ENCODE peak calls at places on chromosomes 1 and 21, in four cellular contexts. One of them, this sample, is unnamed.

GRCh38 chr21:43767980-43768867 is 7.9 kb downstream of the CSTB start:
- DNase-seq in OCI-LY7: no peak
- DNase-seq in GM23338: peak; percentile 56
- DNase-seq in MCF 10A: peak; percentile 94
- DNase-seq in this sample: no peak

GRCh38 chr1:41498809-41499208 is 14.3 kb upstream of the EDN2 start:
- DNase-seq in OCI-LY7: no peak
- DNase-seq in GM23338: peak; percentile 30
- DNase-seq in MCF 10A: peak; percentile 92
- DNase-seq in this sample: no peak

GRCh38 chr1:117826551-117827078 is 102.8 kb downstream of the GDAP2 start:
- DNase-seq in OCI-LY7: no peak
- DNase-seq in GM23338: no peak
- DNase-seq in MCF 10A: peak; percentile 88
- DNase-seq in this sample: no peak

GRCh38 chr1:229645296-229646050 is 19.4 kb downstream of the URB2 start:
- DNase-seq in OCI-LY7: no peak
- DNase-seq in GM23338: no peak
- DNase-seq in MCF 10A: no peak
- DNase-seq in this sample: no peak

GRCh38 chr1:12143631-12144155 is 23.1 kb upstream of the TNFRSF1B start:
- DNase-seq in OCI-LY7: no peak
- DNase-seq in GM23338: no peak
- DNase-seq in MCF 10A: peak; percentile 98
- DNase-seq in this sample: no peak

GRCh38 chr1:184210048-184210447 is 158.5 kb downstream of the TSEN15 start:
- DNase-seq in OCI-LY7: no peak
- DNase-seq in GM23338: no peak
- DNase-seq in MCF 10A: no peak
- DNase-seq in this sample: no peak

GRCh38 chr1:182056596-182057366 is 4.7 kb downstream of the ZNF648 start:
- DNase-seq in OCI-LY7: no peak
- DNase-seq in GM23338: peak; percentile 78
- DNase-seq in MCF 10A: no peak
- DNase-seq in this sample: no peak

GRCh38 chr1:156673387-156674121 is 3.7 kb downstream of the NES start:
- DNase-seq in OCI-LY7: no peak
- DNase-seq in GM23338: peak; percentile 99
- DNase-seq in MCF 10A: no peak
- DNase-seq in this sample: no peak

GRCh38 chr1:27934818-27935549 is at the start of gene SMPDL3B:
- DNase-seq in OCI-LY7: peak; percentile 21
- DNase-seq in GM23338: peak; percentile 96
- DNase-seq in MCF 10A: peak; percentile 71
- DNase-seq in this sample: no peak

GRCh38 chr1:61241411-61241838 is 159.1 kb downstream of the NFIA start:
- DNase-seq in OCI-LY7: no peak
- DNase-seq in GM23338: no peak
- DNase-seq in MCF 10A: peak; percentile 56
- DNase-seq in this sample: no peak

GRCh38 chr21:37389456-37389855 is 22.9 kb downstream of the DYRK1A start:
- DNase-seq in OCI-LY7: no peak
- DNase-seq in GM23338: no peak
- DNase-seq in MCF 10A: no peak
- DNase-seq in this sample: no peak

GRCh38 chr1:162391790-162392563 is 10.4 kb downstream of the C1orf226 start:
- DNase-seq in OCI-LY7: peak; percentile 35
- DNase-seq in GM23338: peak; percentile 67
- DNase-seq in MCF 10A: peak; percentile 72
- DNase-seq in this sample: peak; percentile 22

GRCh38 chr1:184771190-184771691 is 16.6 kb upstream of the EDEM3 start:
- DNase-seq in OCI-LY7: peak; percentile 18
- DNase-seq in GM23338: no peak
- DNase-seq in MCF 10A: no peak
- DNase-seq in this sample: no peak

GRCh38 chr1:24201941-24202440 is 14.9 kb upstream of the IFNLR1 start:
- DNase-seq in OCI-LY7: peak; percentile 63
- DNase-seq in GM23338: peak; percentile 89
- DNase-seq in MCF 10A: peak; percentile 98
- DNase-seq in this sample: peak; percentile 80

GRCh38 chr1:64111787-64112186 is 91.6 kb upstream of the UBE2U start:
- DNase-seq in OCI-LY7: no peak
- DNase-seq in GM23338: no peak
- DNase-seq in MCF 10A: no peak
- DNase-seq in this sample: no peak

GRCh38 chr1:24526940-24527542 is 24.4 kb downstream of the RCAN3 start:
- DNase-seq in OCI-LY7: peak; percentile 57
- DNase-seq in GM23338: peak; percentile 72
- DNase-seq in MCF 10A: peak; percentile 38
- DNase-seq in this sample: peak; percentile 70

GRCh38 chr1:83547903-83548302 is 451.0 kb downstream of the TTLL7 start:
- DNase-seq in OCI-LY7: no peak
- DNase-seq in GM23338: no peak
- DNase-seq in MCF 10A: peak; percentile 66
- DNase-seq in this sample: no peak

GRCh38 chr1:229792576-229792975 is 166.5 kb downstream of the URB2 start:
- DNase-seq in OCI-LY7: no peak
- DNase-seq in GM23338: no peak
- DNase-seq in MCF 10A: no peak
- DNase-seq in this sample: no peak

GRCh38 chr1:84688461-84689061 is 1.7 kb downstream of the SSX2IP start:
- DNase-seq in OCI-LY7: no peak
- DNase-seq in GM23338: no peak
- DNase-seq in MCF 10A: peak; percentile 26
- DNase-seq in this sample: no peak

GRCh38 chr1:11691302-11691914 is at the start of gene DRAXIN:
- DNase-seq in OCI-LY7: no peak
- DNase-seq in GM23338: peak; percentile 89
- DNase-seq in MCF 10A: no peak
- DNase-seq in this sample: no peak

GRCh38 chr1:186735463-186735862 is 55.2 kb upstream of the PTGS2 start:
- DNase-seq in OCI-LY7: no peak
- DNase-seq in GM23338: no peak
- DNase-seq in MCF 10A: peak; percentile 21
- DNase-seq in this sample: no peak

GRCh38 chr1:80155371-80155770 is 1148.8 kb upstream of the ADGRL4 start:
- DNase-seq in OCI-LY7: peak; percentile 3
- DNase-seq in GM23338: peak; percentile 62
- DNase-seq in MCF 10A: peak; percentile 34
- DNase-seq in this sample: no peak

GRCh38 chr1:98387701-98388100 is 273.8 kb upstream of the SNX7 start:
- DNase-seq in OCI-LY7: no peak
- DNase-seq in GM23338: no peak
- DNase-seq in MCF 10A: no peak
- DNase-seq in this sample: no peak

GRCh38 chr1:81437649-81438048 is 363.1 kb upstream of the ADGRL2 start:
- DNase-seq in OCI-LY7: no peak
- DNase-seq in GM23338: no peak
- DNase-seq in MCF 10A: no peak
- DNase-seq in this sample: no peak

GRCh38 chr1:36576118-36576517 is 93.4 kb upstream of the CSF3R start:
- DNase-seq in OCI-LY7: peak; percentile 64
- DNase-seq in GM23338: peak; percentile 91
- DNase-seq in MCF 10A: peak; percentile 51
- DNase-seq in this sample: peak; percentile 70

GRCh38 chr1:109850194-109850593 is 60.5 kb upstream of the CSF1 start:
- DNase-seq in OCI-LY7: no peak
- DNase-seq in GM23338: no peak
- DNase-seq in MCF 10A: peak; percentile 33
- DNase-seq in this sample: no peak

DNA sequence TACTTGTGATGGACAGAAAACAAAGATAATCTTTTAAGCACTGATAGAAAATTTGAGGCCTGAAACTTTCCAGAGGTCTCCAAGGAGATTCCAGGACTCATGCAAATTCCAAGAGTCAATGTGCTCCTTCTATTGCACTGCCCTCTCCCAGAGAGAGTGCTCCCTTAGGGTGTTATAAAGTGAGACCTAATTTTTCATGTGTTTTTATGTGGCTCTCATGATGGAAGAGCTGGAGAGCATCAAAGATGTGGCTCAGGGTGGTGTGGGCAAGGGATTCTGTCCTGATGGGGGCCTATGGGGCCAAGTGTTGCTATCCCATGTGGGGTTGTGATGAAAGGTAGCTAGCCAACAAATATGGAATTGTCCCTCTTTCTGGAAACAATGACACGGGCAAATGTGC is 101.3 kb downstream of the PRRX1 start:
- DNase-seq in OCI-LY7: no peak
- DNase-seq in GM23338: no peak
- DNase-seq in MCF 10A: no peak
- DNase-seq in this sample: no peak
- TF ChIP-seq CTCF in OCI-LY7: no peak
- TF ChIP-seq CTCF in GM23338: no peak
- TF ChIP-seq CTCF in MCF 10A: no peak
- TF ChIP-seq CTCF in this sample: no peak

GRCh38 chr1:94514095-94514727 is 27.3 kb downstream of the F3 start:
- DNase-seq in OCI-LY7: peak; percentile 25
- DNase-seq in GM23338: peak; percentile 72
- DNase-seq in MCF 10A: peak; percentile 53
- DNase-seq in this sample: peak; percentile 24
- TF ChIP-seq CTCF in OCI-LY7: peak; percentile 79
- TF ChIP-seq CTCF in GM23338: peak; percentile 80
- TF ChIP-seq CTCF in MCF 10A: peak; percentile 63
- TF ChIP-seq CTCF in this sample: peak; percentile 35

GRCh38 chr1:9449106-9449627 is 90.1 kb upstream of the SLC25A33 start:
- DNase-seq in OCI-LY7: no peak
- DNase-seq in GM23338: no peak
- DNase-seq in MCF 10A: no peak
- DNase-seq in this sample: no peak

GRCh38 chr1:9447215-9447960 is 91.9 kb upstream of the SLC25A33 start:
- DNase-seq in OCI-LY7: no peak
- DNase-seq in GM23338: no peak
- DNase-seq in MCF 10A: no peak
- DNase-seq in this sample: no peak

GRCh38 chr1:9449976-9450696 is 89.1 kb upstream of the SLC25A33 start:
- DNase-seq in OCI-LY7: no peak
- DNase-seq in GM23338: no peak
- DNase-seq in MCF 10A: peak; percentile 35
- DNase-seq in this sample: no peak

GRCh38 chr1:9451086-9451485 is 88.2 kb upstream of the SLC25A33 start:
- DNase-seq in OCI-LY7: no peak
- DNase-seq in GM23338: no peak
- DNase-seq in MCF 10A: no peak
- DNase-seq in this sample: no peak

DNA sequence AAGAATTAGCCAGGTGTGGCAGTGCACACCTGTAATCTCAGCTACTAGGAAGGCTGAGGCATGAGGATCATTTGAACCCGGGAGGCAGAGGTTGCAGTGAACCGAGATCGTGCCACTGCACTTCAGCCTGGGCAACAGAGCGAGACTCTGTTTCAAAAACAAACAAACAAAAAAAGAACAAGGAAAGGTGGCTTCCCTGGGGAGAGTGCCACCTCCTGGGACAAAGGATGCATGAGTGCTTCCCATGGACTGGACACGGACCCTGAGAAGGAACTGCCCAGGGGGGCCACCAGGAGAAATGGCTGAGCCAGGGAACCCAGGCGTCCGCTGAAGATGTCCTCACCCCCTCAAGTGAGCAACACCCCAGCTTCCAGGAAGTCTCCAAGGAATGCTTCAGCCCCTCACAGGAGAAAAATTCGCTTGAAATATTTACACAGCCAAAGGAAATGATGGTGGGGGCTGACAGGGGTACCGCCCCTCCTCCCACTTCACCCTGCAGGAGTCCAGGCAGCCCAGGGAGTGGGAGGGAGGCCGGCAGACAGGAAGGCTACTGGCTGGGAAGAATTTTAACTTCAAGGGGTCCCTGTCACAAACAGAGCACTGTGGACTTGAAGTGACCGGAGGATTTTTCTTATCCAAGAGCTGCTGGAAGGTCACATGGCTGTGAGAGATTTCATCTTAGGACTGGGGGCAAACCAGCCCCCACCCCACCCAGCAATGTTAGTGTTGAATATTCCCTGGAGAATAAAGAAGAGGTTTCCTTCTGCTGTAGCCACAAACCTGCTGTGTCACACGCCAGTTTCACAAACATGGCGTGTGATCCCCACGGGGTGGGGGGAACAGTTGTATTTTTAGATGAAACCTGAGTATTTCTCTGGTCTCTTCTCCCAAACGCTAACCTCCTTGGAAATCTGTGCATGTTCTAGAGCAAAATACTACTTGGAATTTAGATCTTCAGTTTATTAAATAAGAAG is 90.8 kb upstream of the SLC25A33 start:
- DNase-seq in OCI-LY7: no peak
- DNase-seq in GM23338: no peak
- DNase-seq in MCF 10A: no peak
- DNase-seq in this sample: no peak
- TF ChIP-seq CTCF in OCI-LY7: peak; percentile 22
- TF ChIP-seq CTCF in GM23338: no peak
- TF ChIP-seq CTCF in MCF 10A: no peak
- TF ChIP-seq CTCF in this sample: no peak

DNA sequence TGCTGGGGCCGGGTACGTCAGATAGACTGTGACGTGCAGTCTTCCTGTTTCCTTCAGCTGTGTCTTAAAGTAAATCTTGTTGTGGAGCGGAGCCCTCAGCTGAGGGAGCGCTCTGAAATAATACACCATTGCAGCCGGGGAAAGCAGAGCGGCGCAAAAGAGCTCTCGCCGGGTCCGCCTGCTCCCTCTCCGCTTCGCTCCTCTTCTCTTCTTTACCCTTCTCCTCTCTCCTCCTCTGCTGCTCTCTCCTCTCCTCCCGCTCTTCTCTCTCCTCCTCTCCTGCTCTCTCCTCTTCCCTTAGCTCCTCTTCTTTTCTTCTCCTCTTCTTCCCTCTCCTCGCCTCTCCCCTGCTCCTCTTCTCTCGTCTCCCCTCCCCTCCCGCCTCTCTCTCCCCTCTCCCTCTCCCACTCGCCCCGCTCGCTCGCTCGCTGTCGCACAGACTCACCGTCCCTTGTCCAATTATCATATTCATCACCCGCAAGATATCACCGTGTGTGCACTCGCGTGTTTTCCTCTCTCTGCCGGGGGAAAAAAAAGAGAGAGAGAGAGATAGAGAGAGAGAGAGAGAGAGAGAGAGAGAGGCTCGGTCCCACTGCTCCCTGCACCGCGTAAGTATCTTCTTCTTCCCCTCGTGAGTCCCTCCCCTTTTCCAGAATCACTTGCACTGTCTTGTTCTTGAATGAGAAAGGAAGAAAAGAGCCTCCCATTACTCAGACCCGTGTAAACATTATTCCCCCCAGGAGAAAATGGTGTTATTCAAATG is at the start of gene PROX1:
- DNase-seq in OCI-LY7: no peak
- DNase-seq in GM23338: peak; percentile 94
- DNase-seq in MCF 10A: peak; percentile 86
- DNase-seq in this sample: peak; percentile 68
- TF ChIP-seq CTCF in OCI-LY7: no peak
- TF ChIP-seq CTCF in GM23338: no peak
- TF ChIP-seq CTCF in MCF 10A: no peak
- TF ChIP-seq CTCF in this sample: no peak

This sample was measured in activated CD8-positive, alpha-beta T cell treated with anti-CD3 and anti-CD28 coated beads for 36 hours.